ENCODE peak calls at places on chromosomes 1 and 21, in five cellular contexts. H is M059J, S is GM12864, U is KG1, I is astrocyte of the cerebellum. A is an unnamed sample.

GRCh38 chr1:236142358-236143103 is at the start of gene GPR137B:
- DNase-seq in H (peak), S (no peak), U (no peak), I (no peak), A (peak)

GRCh38 chr1:225851810-225852209 is 30.4 kb downstream of the TMEM63A start:
- DNase-seq in S (peak), U (no peak), I (no peak), H (no peak), A (peak)

GRCh38 chr1:10530756-10531155 is 56.0 kb downstream of the PEX14 start:
- DNase-seq in I (peak), U (no peak), S (no peak), H (peak), A (no peak)

GRCh38 chr1:61956774-61957173 is 214.5 kb downstream of the PATJ start:
- DNase-seq in S (no peak), I (no peak), H (no peak), U (no peak), A (no peak)

GRCh38 chr1:2544875-2545638 is 11.1 kb upstream of the TNFRSF14 start:
- DNase-seq in H (peak), S (no peak), U (no peak), I (no peak), A (no peak)

GRCh38 chr1:99645199-99645598 is 714 bp upstream of the PALMD start:
- DNase-seq in I (no peak), S (no peak), H (peak), U (no peak), A (no peak)

GRCh38 chr1:109910963-109911798 is 532 bp downstream of the CSF1 start:
- DNase-seq in S (no peak), I (no peak), H (no peak), U (no peak), A (peak)

GRCh38 chr1:244863491-244864252 is 671 bp downstream of the HNRNPU start:
- DNase-seq in H (no peak), U (no peak), S (no peak), I (no peak), A (no peak)

GRCh38 chr1:153563339-153563952 is 2.2 kb downstream of the S100A2 start:
- DNase-seq in H (no peak), S (no peak), U (no peak), I (no peak), A (no peak)

GRCh38 chr21:29168874-29169273 is 38.4 kb downstream of the MAP3K7CL start:
- DNase-seq in S (no peak), H (peak), U (no peak), I (no peak), A (no peak)

GRCh38 chr1:30329263-30329753 is 394.1 kb downstream of the MATN1 start:
- DNase-seq in I (no peak), H (no peak), S (no peak), U (no peak), A (no peak)

GRCh38 chr1:15075175-15075574 is 78.4 kb upstream of the TMEM51 start:
- DNase-seq in U (no peak), H (no peak), I (no peak), S (no peak), A (no peak)

GRCh38 chr1:64933296-64934070 is 32.9 kb downstream of the JAK1 start:
- DNase-seq in S (no peak), I (no peak), H (peak), U (peak), A (no peak)

A was measured in GM06990.